ENCODE peak calls at places on chromosomes 16 and 17, in seven cellular contexts. U, F, X, C, O, I and Y are unnamed samples.
A peak's percentile ranks its signal among the peaks of the same experiment; 100 is the strongest.

GRCh38 chr16:11632455-11632921 is 35.8 kb upstream of the SNN start:
- DNase-seq in U (no peak), O (no peak), C (no peak), I (no peak), X (peak; percentile 85), F (peak; percentile 34), Y (no peak)

GRCh38 chr16:77214411-77215138 is 15.4 kb downstream of the SYCE1L start:
- DNase-seq in I (no peak), U (no peak), C (no peak), X (no peak), O (no peak), F (peak; percentile 7), Y (no peak)

GRCh38 chr16:74922150-74923138 is 62.5 kb downstream of the WDR59 start:
- DNase-seq in C (no peak), U (no peak), I (no peak), O (no peak), X (no peak), F (no peak), Y (no peak)

GRCh38 chr17:42760652-42761581 is at the start of gene RAMP2:
- DNase-seq in X (no peak), F (no peak), U (no peak), C (no peak), O (no peak), I (no peak), Y (no peak)

GRCh38 chr16:65884018-65884417 is 482.5 kb upstream of the CDH5 start:
- DNase-seq in X (no peak), U (no peak), F (no peak), O (no peak), C (no peak), I (no peak), Y (no peak)

GRCh38 chr16:58016841-58017446 is 8.6 kb upstream of the MMP15 start:
- DNase-seq in U (no peak), F (no peak), O (no peak), I (no peak), X (no peak), C (peak; percentile 77), Y (no peak)

GRCh38 chr16:14322186-14322585 is 251.1 kb downstream of the MRTFB start:
- DNase-seq in F (no peak), O (no peak), I (no peak), U (no peak), C (no peak), X (no peak), Y (no peak)

GRCh38 chr17:65039349-65039988 is 17.1 kb downstream of the GNA13 start:
- DNase-seq in C (no peak), O (no peak), F (no peak), U (peak; percentile 37), X (no peak), I (peak; percentile 35), Y (peak; percentile 38)

GRCh38 chr16:19017179-19017578 is 33.4 kb downstream of the TMC7 start:
- DNase-seq in X (no peak), C (no peak), U (no peak), F (no peak), O (no peak), I (no peak), Y (no peak)

GRCh38 chr17:69608808-69609494 is 194.5 kb downstream of the MAP2K6 start:
- DNase-seq in F (peak; percentile 59), O (no peak), X (peak; percentile 83), I (no peak), C (no peak), U (no peak), Y (no peak)

GRCh38 chr16:67443299-67443698 is 12.4 kb downstream of the HSD11B2 start:
- DNase-seq in U (no peak), C (no peak), F (no peak), I (no peak), O (no peak), X (no peak), Y (no peak)

GRCh38 chr16:8489580-8489979 is 100.7 kb downstream of the TMEM114 start:
- DNase-seq in O (no peak), I (no peak), X (no peak), U (no peak), C (no peak), F (no peak), Y (no peak)

GRCh38 chr17:28904800-28905199 is 1.9 kb upstream of the DHRS13 start:
- DNase-seq in C (no peak), O (no peak), X (no peak), I (no peak), F (no peak), U (no peak), Y (no peak)

GRCh38 chr16:86074651-86075487 is 175.9 kb downstream of the IRF8 start:
- DNase-seq in I (no peak), C (no peak), F (no peak), X (no peak), O (no peak), U (no peak), Y (no peak)